ENCODE peak calls at places on chromosomes 6 and 20, in nine cellular contexts. N, U, G, E, M, C, B, V and R are unnamed samples.

GRCh38 chr20:42254673-42255072 is 636.5 kb upstream of the CHD6 start:
- DNase-seq in M (no peak), C (no peak), N (no peak), G (no peak), E (no peak), B (no peak), V (no peak), U (no peak), R (no peak)

GRCh38 chr6:146697921-146698320 is 99.1 kb downstream of the ADGB start:
- DNase-seq in C (no peak), U (no peak), E (no peak), V (no peak), G (no peak), B (no peak), M (no peak), N (no peak), R (no peak)

GRCh38 chr6:90701146-90701781 is 114.4 kb upstream of the MAP3K7 start:
- DNase-seq in V (no peak), C (no peak), M (no peak), E (no peak), U (peak), N (no peak), G (peak), B (no peak), R (no peak)

GRCh38 chr6:157637941-157638340 is 185.1 kb upstream of the SNX9 start:
- DNase-seq in G (no peak), V (no peak), U (no peak), M (no peak), B (no peak), C (no peak), N (no peak), E (no peak), R (no peak)

GRCh38 chr20:4088766-4089165 is 73.4 kb upstream of the RNF24 start:
- DNase-seq in E (no peak), M (no peak), G (no peak), N (no peak), C (no peak), U (no peak), B (no peak), V (no peak), R (no peak)

GRCh38 chr20:2093200-2093781 is 8.3 kb upstream of the STK35 start:
- DNase-seq in E (peak), U (peak), C (no peak), M (no peak), N (no peak), V (no peak), G (no peak), B (no peak), R (no peak)

GRCh38 chr6:157092736-157093135 is 230.6 kb downstream of the TMEM242 start:
- DNase-seq in M (no peak), B (no peak), G (no peak), U (no peak), N (no peak), C (no peak), E (no peak), V (no peak), R (no peak)

GRCh38 chr20:32965581-32966373 is 38.5 kb downstream of the SUN5 start:
- DNase-seq in M (no peak), U (no peak), B (no peak), G (no peak), N (no peak), E (no peak), C (no peak), V (no peak), R (no peak)

GRCh38 chr6:82033631-82034211 is 213.8 kb downstream of the IBTK start:
- DNase-seq in C (peak), G (no peak), E (no peak), M (no peak), U (no peak), V (no peak), N (no peak), B (no peak), R (no peak)